ENCODE peak calls at places on chromosomes 4 and X, in four cellular contexts. One of them, this sample, is unnamed.

GRCh38 chr4:150158041-150158440 is 79.8 kb downstream of the DCLK2 start:
- DNase-seq in PC-3: no peak
- DNase-seq in neural progenitor cell: no peak
- DNase-seq in MM.1S: no peak
- DNase-seq in this sample: no peak

GRCh38 chr4:94412019-94413017 is 39.4 kb upstream of the PDLIM5 start:
- DNase-seq in PC-3: peak; percentile 85
- DNase-seq in neural progenitor cell: no peak
- DNase-seq in MM.1S: no peak
- DNase-seq in this sample: peak; percentile 80

GRCh38 chr4:84498203-84499026 is 677 bp downstream of the NKX6-1 start:
- DNase-seq in PC-3: peak; percentile 36
- DNase-seq in neural progenitor cell: peak; percentile 70
- DNase-seq in MM.1S: peak; percentile 10
- DNase-seq in this sample: peak; percentile 67

GRCh38 chr4:101762025-101762424 is 28.5 kb upstream of the BANK1 start:
- DNase-seq in PC-3: no peak
- DNase-seq in neural progenitor cell: no peak
- DNase-seq in MM.1S: no peak
- DNase-seq in this sample: no peak

GRCh38 chr4:138192113-138192512 is 50.0 kb downstream of the SLC7A11 start:
- DNase-seq in PC-3: peak; percentile 77
- DNase-seq in neural progenitor cell: no peak
- DNase-seq in MM.1S: no peak
- DNase-seq in this sample: peak; percentile 38

GRCh38 chr4:157217708-157218107 is 2.8 kb upstream of the GRIA2 start:
- DNase-seq in PC-3: peak; percentile 64
- DNase-seq in neural progenitor cell: peak; percentile 35
- DNase-seq in MM.1S: peak; percentile 19
- DNase-seq in this sample: peak; percentile 39

GRCh38 chr4:162410854-162411253 is 247.1 kb upstream of the FSTL5 start:
- DNase-seq in PC-3: no peak
- DNase-seq in neural progenitor cell: no peak
- DNase-seq in MM.1S: no peak
- DNase-seq in this sample: no peak

GRCh38 chr4:24655971-24656370 is 71.6 kb upstream of the DHX15 start:
- DNase-seq in PC-3: peak; percentile 49
- DNase-seq in neural progenitor cell: no peak
- DNase-seq in MM.1S: no peak
- DNase-seq in this sample: no peak

GRCh38 chr4:160406426-160406825 is 1303.5 kb downstream of the RAPGEF2 start:
- DNase-seq in PC-3: no peak
- DNase-seq in neural progenitor cell: no peak
- DNase-seq in MM.1S: no peak
- DNase-seq in this sample: no peak

GRCh38 chr4:19402666-19403065 is 849.0 kb upstream of the SLIT2 start:
- DNase-seq in PC-3: no peak
- DNase-seq in neural progenitor cell: no peak
- DNase-seq in MM.1S: no peak
- DNase-seq in this sample: peak; percentile 43

GRCh38 chrX:130770615-130771014 is 132.4 kb downstream of the ENOX2 start:
- DNase-seq in PC-3: peak; percentile 89
- DNase-seq in neural progenitor cell: no peak
- DNase-seq in MM.1S: no peak
- DNase-seq in this sample: peak; percentile 81

GRCh38 chr4:158182736-158183135 is 9.9 kb upstream of the GASK1B start:
- DNase-seq in PC-3: no peak
- DNase-seq in neural progenitor cell: no peak
- DNase-seq in MM.1S: no peak
- DNase-seq in this sample: peak; percentile 73

GRCh38 chrX:115679460-115679859 is 118.5 kb downstream of the PLS3 start:
- DNase-seq in PC-3: peak; percentile 56
- DNase-seq in neural progenitor cell: peak; percentile 54
- DNase-seq in MM.1S: no peak
- DNase-seq in this sample: peak; percentile 44

GRCh38 chr4:19195696-19196095 is 1056.0 kb upstream of the SLIT2 start:
- DNase-seq in PC-3: no peak
- DNase-seq in neural progenitor cell: peak; percentile 72
- DNase-seq in MM.1S: no peak
- DNase-seq in this sample: no peak

GRCh38 chr4:183142566-183143545 is 43.8 kb downstream of the WWC2 start:
- DNase-seq in PC-3: peak; percentile 85
- DNase-seq in neural progenitor cell: no peak
- DNase-seq in MM.1S: no peak
- DNase-seq in this sample: peak; percentile 84

GRCh38 chr4:7781361-7781760 is 158.3 kb downstream of the AFAP1 start:
- DNase-seq in PC-3: no peak
- DNase-seq in neural progenitor cell: no peak
- DNase-seq in MM.1S: no peak
- DNase-seq in this sample: peak; percentile 66

GRCh38 chrX:145190801-145191389 is 56.4 kb upstream of the SPANXN1 start:
- DNase-seq in PC-3: peak; percentile 67
- DNase-seq in neural progenitor cell: peak; percentile 10
- DNase-seq in MM.1S: no peak
- DNase-seq in this sample: peak; percentile 13

GRCh38 chr4:118351851-118352827 is 664 bp downstream of the PRSS12 start:
- DNase-seq in PC-3: no peak
- DNase-seq in neural progenitor cell: peak; percentile 63
- DNase-seq in MM.1S: no peak
- DNase-seq in this sample: peak; percentile 50
- TF ChIP-seq EZH2 in PC-3: no peak
- TF ChIP-seq EZH2 in neural progenitor cell: peak; percentile 84
- TF ChIP-seq EZH2 in MM.1S: no peak
- TF ChIP-seq EZH2 in this sample: no peak

DNA sequence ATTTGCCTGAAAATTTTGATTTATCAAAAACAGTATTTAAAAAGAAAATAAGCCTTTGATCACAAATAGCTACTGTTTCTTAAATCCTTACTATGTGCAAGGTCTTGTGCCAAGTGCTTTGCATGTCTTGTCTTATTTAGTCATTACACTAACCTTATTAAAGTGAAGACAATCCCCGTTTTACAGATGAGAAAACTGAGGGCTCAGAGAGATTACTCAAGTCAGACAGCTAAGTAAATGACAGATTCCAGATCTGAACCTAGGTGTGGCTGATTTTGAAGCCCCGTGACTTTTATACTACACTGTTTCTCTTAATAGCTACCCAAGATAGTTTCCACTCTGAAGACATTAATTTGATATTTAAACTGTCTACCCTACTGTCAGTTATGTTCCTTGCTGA is 38.2 kb downstream of the AFF2 start:
- DNase-seq in PC-3: no peak
- DNase-seq in neural progenitor cell: no peak
- DNase-seq in MM.1S: no peak
- DNase-seq in this sample: no peak
- H3F3A ChIP-seq in PC-3: no peaks in the 10 kb centered on the region
- H3F3A ChIP-seq in neural progenitor cell: no peaks in the 10 kb centered on the region
- H3F3A ChIP-seq in MM.1S: no peaks in the 10 kb centered on the region
- H3F3A ChIP-seq in this sample: no peaks in the 10 kb centered on the region

GRCh38 chr4:39568805-39569204 is 41.6 kb upstream of the UGDH start:
- DNase-seq in PC-3: peak; percentile 83
- DNase-seq in neural progenitor cell: no peak
- DNase-seq in MM.1S: peak; percentile 34
- DNase-seq in this sample: no peak
- H3K9ac ChIP-seq in PC-3: peak overlapping the region; percentile 40
- H3K9ac ChIP-seq in neural progenitor cell: no peak overlapping the region
- H3K9ac ChIP-seq in MM.1S: peak overlapping the region; percentile 46
- H3K9ac ChIP-seq in this sample: no peak overlapping the region

DNA sequence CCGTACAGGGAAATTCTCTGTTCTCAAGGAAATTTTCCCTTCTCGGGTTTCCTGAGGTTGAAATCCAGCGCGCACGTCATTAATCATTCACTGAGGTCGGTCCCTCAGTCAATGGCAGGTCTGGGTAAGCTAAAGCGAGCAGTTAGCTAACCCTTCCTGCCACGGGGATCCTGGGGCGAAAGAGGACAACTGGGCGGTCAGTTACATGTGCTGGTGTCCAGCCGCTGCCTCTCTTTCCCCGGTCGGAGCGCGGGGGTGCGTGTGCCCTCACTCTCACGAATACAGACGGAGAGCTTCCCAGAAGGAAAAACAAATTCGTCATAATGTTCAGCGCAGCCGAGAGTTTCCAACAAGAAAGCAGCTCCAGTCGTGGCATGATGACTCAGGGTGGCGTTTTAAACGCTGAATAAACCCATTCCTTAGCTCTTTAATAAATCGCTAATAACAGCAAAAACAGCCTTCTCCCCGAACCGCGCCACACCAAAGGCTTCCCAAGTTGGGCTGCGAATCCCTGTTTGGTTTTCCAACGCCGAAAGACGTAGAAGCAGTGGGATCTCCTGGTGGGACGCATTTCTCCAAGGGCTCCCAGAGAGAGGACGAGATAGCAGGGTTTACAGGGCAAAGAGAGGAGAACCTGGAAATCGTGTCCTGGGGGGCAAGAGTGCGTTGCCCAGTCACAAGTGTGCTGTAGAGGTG is 745 bp upstream of the FGF5 start:
- DNase-seq in PC-3: peak; percentile 52
- DNase-seq in neural progenitor cell: peak; percentile 38
- DNase-seq in MM.1S: no peak
- DNase-seq in this sample: peak; percentile 95
- TF ChIP-seq EZH2 in PC-3: no peak
- TF ChIP-seq EZH2 in neural progenitor cell: peak; percentile 80
- TF ChIP-seq EZH2 in MM.1S: no peak
- TF ChIP-seq EZH2 in this sample: no peak

DNA sequence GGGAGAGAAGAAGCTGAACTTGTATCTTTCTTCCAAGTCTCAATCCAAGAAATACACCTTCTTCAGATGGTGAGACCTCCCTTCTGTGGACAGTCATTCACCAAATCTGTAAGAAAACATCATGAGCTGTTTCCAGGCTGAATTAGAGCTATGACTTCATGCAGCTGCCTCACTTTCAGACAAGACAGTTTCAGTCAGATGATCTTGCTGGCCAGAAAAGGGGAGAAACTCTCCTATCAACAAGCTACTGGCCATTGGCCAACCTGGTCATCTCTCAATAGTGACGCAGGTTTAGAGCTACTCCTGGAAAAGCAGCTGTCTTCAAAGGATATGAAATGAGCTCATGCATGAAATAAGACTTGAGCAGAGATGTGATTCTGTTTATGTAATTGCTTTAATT is 69.5 kb upstream of the NDP start:
- DNase-seq in PC-3: no peak
- DNase-seq in neural progenitor cell: no peak
- DNase-seq in MM.1S: no peak
- DNase-seq in this sample: peak; percentile 10
- H3F3A ChIP-seq in PC-3: no peaks in the 10 kb centered on the region
- H3F3A ChIP-seq in neural progenitor cell: no peaks in the 10 kb centered on the region
- H3F3A ChIP-seq in MM.1S: no peaks in the 10 kb centered on the region
- H3F3A ChIP-seq in this sample: no peaks in the 10 kb centered on the region

DNA sequence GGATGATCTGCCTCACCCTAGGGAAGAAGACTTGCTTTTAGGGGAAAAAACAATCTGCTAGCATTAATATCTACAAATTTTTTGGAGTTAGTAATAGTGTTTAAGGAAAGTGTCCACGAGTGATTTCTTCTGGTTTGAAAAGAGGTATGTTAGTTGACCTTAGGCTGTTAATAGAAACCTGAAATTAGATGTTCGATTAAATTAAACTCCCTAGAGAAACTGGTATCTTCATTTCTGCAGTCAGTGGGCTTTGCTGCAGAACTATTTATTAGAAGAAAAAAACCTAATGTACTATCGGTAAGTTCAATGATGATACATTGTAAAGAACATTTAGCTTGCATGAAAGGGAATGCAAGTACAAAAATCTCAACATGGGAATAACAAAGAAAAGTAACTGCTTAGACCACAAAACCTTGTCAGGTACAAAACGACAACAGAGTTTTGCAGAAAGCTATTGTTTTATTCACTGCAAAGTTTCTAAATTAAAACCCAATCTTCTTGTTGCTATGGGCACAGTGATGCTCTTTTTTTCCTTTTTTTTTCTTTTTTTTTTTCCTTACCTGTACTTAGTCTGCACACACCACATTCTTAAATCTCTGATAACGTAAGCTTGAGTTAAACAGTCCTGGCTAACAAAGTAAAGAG is 2.0 kb downstream of the KLF3 start:
- DNase-seq in PC-3: peak; percentile 1
- DNase-seq in neural progenitor cell: no peak
- DNase-seq in MM.1S: no peak
- DNase-seq in this sample: no peak
- H3K9ac ChIP-seq in PC-3: peak overlapping the region; percentile 96
- H3K9ac ChIP-seq in neural progenitor cell: peak overlapping the region; percentile 31
- H3K9ac ChIP-seq in MM.1S: peak overlapping the region; percentile 98
- H3K9ac ChIP-seq in this sample: peak overlapping the region; percentile 99

DNA sequence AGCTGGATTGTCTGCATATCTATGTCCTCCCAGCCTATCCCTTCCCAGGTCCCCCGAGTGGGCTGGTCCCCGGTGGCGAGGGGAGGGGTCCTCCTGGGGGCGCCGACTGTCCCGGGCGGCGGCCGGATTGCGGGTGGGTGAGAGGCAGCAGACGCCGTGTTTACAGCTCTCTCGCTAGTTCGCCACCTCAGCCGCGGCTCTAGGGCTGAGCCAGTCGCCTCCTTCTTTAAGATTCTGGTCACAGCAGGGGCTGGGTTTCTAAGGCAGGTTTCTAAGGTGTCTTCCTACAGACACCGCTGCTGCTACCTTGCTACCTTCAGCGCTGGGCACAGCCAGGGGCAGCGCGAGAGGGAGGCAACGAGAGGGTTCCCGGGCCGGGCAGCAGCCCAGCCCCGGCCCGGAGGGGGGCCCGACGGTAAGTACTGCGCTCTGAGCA is 57.2 kb downstream of the FRMPD3 start:
- DNase-seq in PC-3: no peak
- DNase-seq in neural progenitor cell: no peak
- DNase-seq in MM.1S: no peak
- DNase-seq in this sample: no peak
- TF ChIP-seq EZH2 in PC-3: no peak
- TF ChIP-seq EZH2 in neural progenitor cell: peak; percentile 60
- TF ChIP-seq EZH2 in MM.1S: no peak
- TF ChIP-seq EZH2 in this sample: no peak

GRCh38 chr4:140138428-140138827 is 15.6 kb downstream of the MAML3 start:
- DNase-seq in PC-3: no peak
- DNase-seq in neural progenitor cell: peak; percentile 40
- DNase-seq in MM.1S: no peak
- DNase-seq in this sample: no peak
- H3F3A ChIP-seq in PC-3: no peaks in the 10 kb centered on the region
- H3F3A ChIP-seq in neural progenitor cell: no peaks in the 10 kb centered on the region
- H3F3A ChIP-seq in MM.1S: no peaks in the 10 kb centered on the region
- H3F3A ChIP-seq in this sample: peaks cover 14% of the 10 kb centered on the region

GRCh38 chr4:2785613-2786012 is 7.3 kb upstream of the SH3BP2 start:
- DNase-seq in PC-3: no peak
- DNase-seq in neural progenitor cell: no peak
- DNase-seq in MM.1S: peak; percentile 47
- DNase-seq in this sample: no peak
- H3K9ac ChIP-seq in PC-3: no peak overlapping the region
- H3K9ac ChIP-seq in neural progenitor cell: no peak overlapping the region
- H3K9ac ChIP-seq in MM.1S: no peak overlapping the region
- H3K9ac ChIP-seq in this sample: no peak overlapping the region

DNA sequence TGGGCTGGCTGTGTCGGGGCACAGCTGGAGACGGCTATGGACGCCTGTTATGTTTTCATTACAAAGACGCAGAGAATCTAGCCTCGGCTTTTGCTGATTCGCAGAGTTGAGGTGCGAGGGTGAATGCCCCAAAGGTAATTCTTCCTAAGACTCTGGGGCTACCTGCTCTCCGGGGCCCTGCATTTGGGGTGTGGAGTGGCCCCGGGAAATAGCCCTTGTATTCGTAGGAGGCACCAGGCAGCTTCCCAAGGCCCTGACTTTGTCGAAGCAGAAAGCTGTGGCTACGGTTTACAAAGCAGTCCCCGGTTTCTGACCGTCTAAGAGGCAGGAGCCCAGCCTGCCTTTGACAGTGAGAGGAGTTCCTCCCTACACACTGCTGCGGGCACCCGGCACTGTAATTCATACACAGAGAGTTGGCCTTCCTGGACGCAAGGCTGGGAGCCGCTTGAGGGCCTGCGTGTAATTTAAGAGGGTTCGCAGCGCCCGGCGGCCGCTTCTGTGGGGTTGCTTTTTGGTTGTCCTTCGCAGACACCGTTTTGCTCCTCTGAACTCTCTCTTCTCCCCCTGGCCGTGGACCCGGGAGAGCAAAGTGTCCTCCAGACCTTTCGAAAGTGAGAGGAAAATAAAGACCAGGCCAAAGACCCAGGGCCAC is 1.9 kb downstream of the SHOX start:
- DNase-seq in PC-3: no peak
- DNase-seq in neural progenitor cell: peak; percentile 59
- DNase-seq in MM.1S: no peak
- DNase-seq in this sample: no peak
- TF ChIP-seq EZH2 in PC-3: no peak
- TF ChIP-seq EZH2 in neural progenitor cell: peak; percentile 95
- TF ChIP-seq EZH2 in MM.1S: no peak
- TF ChIP-seq EZH2 in this sample: no peak